ENCODE peak calls at places on chromosome 4, in four cellular contexts. One of them, this sample, is unnamed. For H3K9me3, the result is how much of the 10 kb centered on the place peaks cover.

GRCh38 chr4:17941731-17942130 is 79.8 kb downstream of the LCORL start:
- DNase-seq in heart left ventricle: no peak
- DNase-seq in small intestine: no peak
- DNase-seq in CD8-positive, alpha-beta T cell: no peak
- DNase-seq in this sample: peak

GRCh38 chr4:153233761-153234371 is 29.6 kb downstream of the TRIM2 start:
- DNase-seq in heart left ventricle: no peak
- DNase-seq in CD8-positive, alpha-beta T cell: no peak
- DNase-seq in small intestine: peak
- DNase-seq in this sample: peak

GRCh38 chr4:41509411-41510008 is 28.4 kb upstream of the LIMCH1 start:
- DNase-seq in heart left ventricle: peak
- DNase-seq in CD8-positive, alpha-beta T cell: no peak
- DNase-seq in small intestine: no peak
- DNase-seq in this sample: peak

GRCh38 chr4:4831825-4832224 is 27.6 kb upstream of the MSX1 start:
- DNase-seq in small intestine: no peak
- DNase-seq in CD8-positive, alpha-beta T cell: no peak
- DNase-seq in heart left ventricle: no peak
- DNase-seq in this sample: no peak

GRCh38 chr4:98468744-98469143 is 189.7 kb downstream of the TSPAN5 start:
- DNase-seq in small intestine: no peak
- DNase-seq in heart left ventricle: peak
- DNase-seq in CD8-positive, alpha-beta T cell: no peak
- DNase-seq in this sample: peak

GRCh38 chr4:81905966-81906365 is 434.3 kb upstream of the RASGEF1B start:
- DNase-seq in CD8-positive, alpha-beta T cell: no peak
- DNase-seq in small intestine: no peak
- DNase-seq in heart left ventricle: no peak
- DNase-seq in this sample: no peak

GRCh38 chr4:117768610-117769009 is 265.7 kb upstream of the NDST3 start:
- DNase-seq in heart left ventricle: no peak
- DNase-seq in CD8-positive, alpha-beta T cell: no peak
- DNase-seq in small intestine: no peak
- DNase-seq in this sample: no peak

GRCh38 chr4:18021470-18021719 is 160 bp downstream of the LCORL start:
- DNase-seq in heart left ventricle: no peak
- DNase-seq in small intestine: no peak
- DNase-seq in CD8-positive, alpha-beta T cell: no peak
- DNase-seq in this sample: no peak

GRCh38 chr4:168496834-168497233 is at the start of gene PALLD:
- DNase-seq in CD8-positive, alpha-beta T cell: no peak
- DNase-seq in small intestine: no peak
- DNase-seq in heart left ventricle: peak
- DNase-seq in this sample: no peak

GRCh38 chr4:35965300-35965699 is 279.0 kb downstream of the ARAP2 start:
- DNase-seq in CD8-positive, alpha-beta T cell: no peak
- DNase-seq in heart left ventricle: no peak
- DNase-seq in small intestine: no peak
- DNase-seq in this sample: no peak

GRCh38 chr4:86942185-86942666 is 7.4 kb downstream of the AFF1 start:
- DNase-seq in small intestine: peak
- DNase-seq in CD8-positive, alpha-beta T cell: no peak
- DNase-seq in heart left ventricle: no peak
- DNase-seq in this sample: peak

GRCh38 chr4:94410678-94411206 is 41.0 kb upstream of the PDLIM5 start:
- DNase-seq in CD8-positive, alpha-beta T cell: no peak
- DNase-seq in heart left ventricle: peak
- DNase-seq in small intestine: no peak
- DNase-seq in this sample: no peak

GRCh38 chr4:86326399-86326798 is 33.5 kb downstream of the MAPK10 start:
- DNase-seq in heart left ventricle: no peak
- DNase-seq in small intestine: no peak
- DNase-seq in CD8-positive, alpha-beta T cell: no peak
- DNase-seq in this sample: no peak

GRCh38 chr4:164874791-164875190 is 2.2 kb upstream of the APELA start:
- DNase-seq in CD8-positive, alpha-beta T cell: no peak
- DNase-seq in heart left ventricle: no peak
- DNase-seq in small intestine: no peak
- DNase-seq in this sample: no peak

GRCh38 chr4:127783026-127783769 is 1.1 kb downstream of the HSPA4L start:
- DNase-seq in small intestine: peak
- DNase-seq in CD8-positive, alpha-beta T cell: no peak
- DNase-seq in heart left ventricle: peak
- DNase-seq in this sample: peak

GRCh38 chr4:143424276-143424675 is 87.6 kb downstream of the GAB1 start:
- DNase-seq in small intestine: no peak
- DNase-seq in CD8-positive, alpha-beta T cell: no peak
- DNase-seq in heart left ventricle: no peak
- DNase-seq in this sample: no peak

GRCh38 chr4:24115101-24115500 is 225.3 kb upstream of the PPARGC1A start:
- DNase-seq in heart left ventricle: no peak
- DNase-seq in CD8-positive, alpha-beta T cell: no peak
- DNase-seq in small intestine: no peak
- DNase-seq in this sample: no peak

GRCh38 chr4:93084599-93085305 is 743.8 kb upstream of the ATOH1 start:
- DNase-seq in small intestine: no peak
- DNase-seq in CD8-positive, alpha-beta T cell: no peak
- DNase-seq in heart left ventricle: no peak
- DNase-seq in this sample: no peak

GRCh38 chr4:183659919-183660318 is 826 bp downstream of the TRAPPC11 start:
- DNase-seq in heart left ventricle: no peak
- DNase-seq in CD8-positive, alpha-beta T cell: no peak
- DNase-seq in small intestine: peak
- DNase-seq in this sample: no peak

GRCh38 chr4:15989431-15989830 is 26.5 kb upstream of the FGFBP2 start:
- DNase-seq in small intestine: no peak
- DNase-seq in CD8-positive, alpha-beta T cell: no peak
- DNase-seq in heart left ventricle: no peak
- DNase-seq in this sample: no peak

DNA sequence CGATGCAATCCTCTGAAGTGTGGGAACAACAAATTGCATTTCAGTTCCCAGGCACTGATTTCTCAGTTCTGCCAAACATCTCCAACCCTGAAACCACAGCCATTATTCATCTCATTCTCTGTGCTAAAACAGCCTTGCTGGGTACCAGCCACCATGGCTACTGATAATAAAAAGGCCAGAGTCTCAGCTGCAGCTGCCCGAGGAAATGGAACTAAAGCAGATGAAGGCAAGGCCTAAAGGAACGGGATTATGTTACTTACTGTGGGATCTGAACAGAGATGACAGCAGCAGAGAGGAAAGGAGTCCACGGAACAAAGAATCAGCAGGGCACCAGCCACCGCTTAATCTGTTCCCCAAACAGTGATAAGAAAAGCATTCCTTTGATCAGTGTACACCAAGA is 155.7 kb downstream of the PAPSS1 start:
- DNase-seq in small intestine: no peak
- DNase-seq in CD8-positive, alpha-beta T cell: no peak
- DNase-seq in heart left ventricle: no peak
- DNase-seq in this sample: no peak
- H3K9me3 ChIP-seq in small intestine: under half
- H3K9me3 ChIP-seq in CD8-positive, alpha-beta T cell: under half
- H3K9me3 ChIP-seq in heart left ventricle: under half
- H3K9me3 ChIP-seq in this sample: under half

DNA sequence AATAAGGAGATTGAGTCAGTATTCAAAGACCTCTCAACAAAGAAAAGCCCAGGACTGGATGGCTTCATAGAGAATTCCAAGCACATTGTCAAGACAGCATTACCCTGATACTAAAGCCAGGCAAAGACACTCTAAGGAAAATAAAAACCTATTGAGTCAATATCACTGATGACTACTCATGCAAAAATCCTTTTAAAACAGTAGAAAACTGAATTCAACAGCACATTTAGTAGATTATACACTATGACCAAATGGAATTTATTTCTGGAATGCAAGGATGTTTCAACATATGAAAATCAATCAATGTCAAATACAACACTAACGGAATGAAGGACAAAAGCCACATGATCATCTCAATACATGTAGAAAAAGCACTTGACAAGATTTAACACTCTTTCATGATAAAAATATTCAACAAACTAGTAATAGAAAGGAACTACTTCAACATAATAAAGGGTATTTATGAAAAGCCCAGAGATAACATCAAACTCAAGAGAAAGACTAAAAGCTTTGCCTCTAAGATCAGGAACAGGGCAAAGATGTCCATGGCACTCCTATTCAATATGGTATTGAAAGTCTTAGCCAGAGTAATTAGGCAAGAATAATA is 633.3 kb downstream of the ANKRD50 start:
- DNase-seq in small intestine: no peak
- DNase-seq in CD8-positive, alpha-beta T cell: no peak
- DNase-seq in heart left ventricle: no peak
- DNase-seq in this sample: no peak
- H3K9me3 ChIP-seq in small intestine: under half
- H3K9me3 ChIP-seq in CD8-positive, alpha-beta T cell: under half
- H3K9me3 ChIP-seq in heart left ventricle: under half
- H3K9me3 ChIP-seq in this sample: under half

DNA sequence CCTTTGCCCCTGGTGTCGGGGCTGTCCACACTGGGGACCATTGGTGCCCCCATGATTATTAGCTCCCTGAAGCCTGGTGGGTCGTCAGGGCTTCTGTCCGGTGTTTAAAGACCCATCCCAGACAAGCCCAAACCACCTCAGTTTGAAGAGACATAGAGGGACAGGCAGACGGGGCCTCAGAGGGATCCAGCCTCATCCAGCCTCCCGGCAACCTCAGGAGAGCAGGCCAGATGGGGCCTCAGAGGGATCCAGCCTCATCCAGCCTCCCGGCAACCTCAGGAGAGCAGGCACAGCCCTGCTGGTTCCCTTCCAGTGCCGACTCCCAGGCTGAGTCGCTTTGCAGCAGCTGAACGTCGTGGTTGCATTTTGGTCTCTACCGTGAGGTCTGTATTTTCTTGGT is 32.1 kb downstream of the PIGG start:
- DNase-seq in CD8-positive, alpha-beta T cell: no peak
- DNase-seq in heart left ventricle: no peak
- DNase-seq in small intestine: no peak
- DNase-seq in this sample: no peak
- H3K9me3 ChIP-seq in CD8-positive, alpha-beta T cell: under half
- H3K9me3 ChIP-seq in heart left ventricle: under half
- H3K9me3 ChIP-seq in small intestine: under half
- H3K9me3 ChIP-seq in this sample: under half

GRCh38 chr4:8152865-8153257 is 5.8 kb downstream of the ABLIM2 start:
- DNase-seq in heart left ventricle: no peak
- DNase-seq in CD8-positive, alpha-beta T cell: no peak
- DNase-seq in small intestine: no peak
- DNase-seq in this sample: no peak
- H3K9me3 ChIP-seq in heart left ventricle: under half
- H3K9me3 ChIP-seq in CD8-positive, alpha-beta T cell: under half
- H3K9me3 ChIP-seq in small intestine: under half
- H3K9me3 ChIP-seq in this sample: under half

DNA sequence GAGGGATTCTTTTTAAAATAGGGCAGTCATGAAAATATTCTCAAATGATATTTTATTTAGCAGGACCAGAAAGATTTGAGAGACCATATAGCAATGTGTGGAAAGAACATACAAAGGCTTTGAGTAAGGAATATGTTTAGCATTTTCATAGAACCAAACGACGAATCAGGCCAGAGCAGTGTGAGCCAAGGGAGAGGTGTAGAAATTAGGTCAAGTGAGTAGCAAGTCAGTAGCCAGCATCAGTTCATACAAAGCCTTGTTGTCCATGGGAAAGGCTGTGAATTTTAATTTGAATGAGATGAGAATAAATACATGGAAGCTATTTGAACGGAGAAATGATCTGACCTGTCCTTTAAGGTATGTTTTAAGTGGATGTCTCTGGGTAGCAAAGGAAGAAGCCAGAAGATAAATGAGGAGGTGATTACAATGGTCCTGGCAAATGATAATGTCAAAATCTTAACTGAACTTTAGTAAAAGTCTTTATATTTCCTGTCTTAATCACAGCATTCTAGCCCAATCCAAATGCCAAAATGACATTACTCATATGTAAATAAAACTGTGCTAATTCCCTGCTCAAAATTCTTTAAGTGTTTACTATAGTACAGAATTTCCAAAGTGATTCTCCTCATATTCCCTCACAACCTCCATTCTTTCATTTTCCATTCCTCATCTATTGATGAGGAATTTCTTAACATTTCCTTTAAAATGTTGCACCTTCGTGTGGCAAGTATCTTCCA is 155.7 kb upstream of the SLIT2 start:
- DNase-seq in CD8-positive, alpha-beta T cell: no peak
- DNase-seq in heart left ventricle: no peak
- DNase-seq in small intestine: no peak
- DNase-seq in this sample: no peak
- H3K9me3 ChIP-seq in CD8-positive, alpha-beta T cell: under half
- H3K9me3 ChIP-seq in heart left ventricle: under half
- H3K9me3 ChIP-seq in small intestine: under half
- H3K9me3 ChIP-seq in this sample: under half

DNA sequence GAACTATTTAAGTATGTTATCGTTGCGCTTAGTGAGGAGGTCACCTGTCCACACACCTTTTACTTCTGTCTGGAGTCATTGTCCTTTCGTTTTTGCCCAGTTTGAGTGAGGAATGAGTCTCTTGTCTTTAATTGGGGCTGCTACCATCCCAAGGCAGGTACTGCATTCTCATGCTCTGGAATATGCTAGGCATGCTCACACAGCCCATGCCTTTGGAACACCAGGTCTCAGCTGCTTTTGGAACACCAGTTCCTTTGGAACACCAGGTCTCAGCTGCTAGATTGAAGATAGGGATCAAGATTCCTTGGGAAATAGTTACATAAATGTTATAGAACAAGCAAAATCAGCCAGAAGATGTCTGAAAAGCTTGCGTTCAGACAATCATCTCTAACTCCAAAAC is 73.1 kb downstream of the AREG start:
- DNase-seq in CD8-positive, alpha-beta T cell: no peak
- DNase-seq in heart left ventricle: no peak
- DNase-seq in small intestine: no peak
- DNase-seq in this sample: no peak
- H3K9me3 ChIP-seq in CD8-positive, alpha-beta T cell: under half
- H3K9me3 ChIP-seq in heart left ventricle: under half
- H3K9me3 ChIP-seq in small intestine: under half
- H3K9me3 ChIP-seq in this sample: under half

GRCh38 chr4:64882311-64883086 is 473.2 kb upstream of the TECRL start:
- DNase-seq in small intestine: no peak
- DNase-seq in heart left ventricle: no peak
- DNase-seq in CD8-positive, alpha-beta T cell: no peak
- DNase-seq in this sample: no peak

GRCh38 chr4:64883087-64883926 is 474.1 kb upstream of the TECRL start:
- DNase-seq in small intestine: no peak
- DNase-seq in CD8-positive, alpha-beta T cell: no peak
- DNase-seq in heart left ventricle: no peak
- DNase-seq in this sample: no peak

GRCh38 chr4:64880557-64880956 is 471.3 kb upstream of the TECRL start:
- DNase-seq in CD8-positive, alpha-beta T cell: no peak
- DNase-seq in heart left ventricle: no peak
- DNase-seq in small intestine: no peak
- DNase-seq in this sample: no peak
- H3K9me3 ChIP-seq in CD8-positive, alpha-beta T cell: under half
- H3K9me3 ChIP-seq in heart left ventricle: under half
- H3K9me3 ChIP-seq in small intestine: under half
- H3K9me3 ChIP-seq in this sample: under half

This sample was measured in endothelial cell of umbilical vein.